ENCODE peak calls at places on chromosomes 13 and 19, in six cellular contexts. G is stomach; N is astrocyte; H is ovary; Y is naive thymus-derived CD4-positive, alpha-beta T cell; U is left ventricle myocardium inferior. C is an unnamed sample. For H3K9me3, the result is how much of the 10 kb centered on the place peaks cover.

GRCh38 chr13:97855570-97855970 is 97.9 kb upstream of the IPO5 start:
- DNase-seq in G (no peak), N (peak), H (no peak), Y (peak), U (no peak), C (no peak)

GRCh38 chr19:48405850-48406249 is 12.4 kb downstream of the GRIN2D start:
- DNase-seq in G (no peak), N (no peak), H (no peak), Y (no peak), U (no peak), C (no peak)

GRCh38 chr13:24362435-24362951 is 53.1 kb downstream of the C1QTNF9 start:
- DNase-seq in G (no peak), N (no peak), H (no peak), Y (no peak), U (no peak), C (no peak)

GRCh38 chr13:96575423-96576320 is 418.6 kb downstream of the OXGR1 start:
- DNase-seq in G (no peak), N (no peak), H (no peak), Y (no peak), U (no peak), C (no peak)

GRCh38 chr13:79869326-79869725 is 388.4 kb downstream of the NDFIP2 start:
- DNase-seq in G (no peak), N (peak), H (no peak), Y (no peak), U (no peak), C (no peak)

GRCh38 chr13:80341771-80342271 is 895 bp upstream of the SPRY2 start:
- DNase-seq in G (no peak), N (peak), H (peak), Y (no peak), U (peak), C (no peak)

GRCh38 chr13:53206455-53206854 is 177.8 kb downstream of the OLFM4 start:
- DNase-seq in G (no peak), N (no peak), H (no peak), Y (no peak), U (no peak), C (no peak)

GRCh38 chr13:102028846-102029245 is 373.0 kb downstream of the FGF14 start:
- DNase-seq in G (no peak), N (no peak), H (no peak), Y (no peak), U (no peak), C (no peak)

GRCh38 chr13:113065406-113066141 is 40.0 kb upstream of the F7 start:
- DNase-seq in G (no peak), N (peak), H (no peak), Y (no peak), U (no peak), C (no peak)

GRCh38 chr13:50353651-50354415 is 338.6 kb downstream of the KCNRG start:
- DNase-seq in G (no peak), N (peak), H (no peak), Y (no peak), U (no peak), C (no peak)

GRCh38 chr13:112911883-112912282 is 57.1 kb upstream of the MCF2L start:
- DNase-seq in G (no peak), N (no peak), H (no peak), Y (no peak), U (no peak), C (no peak)

DNA sequence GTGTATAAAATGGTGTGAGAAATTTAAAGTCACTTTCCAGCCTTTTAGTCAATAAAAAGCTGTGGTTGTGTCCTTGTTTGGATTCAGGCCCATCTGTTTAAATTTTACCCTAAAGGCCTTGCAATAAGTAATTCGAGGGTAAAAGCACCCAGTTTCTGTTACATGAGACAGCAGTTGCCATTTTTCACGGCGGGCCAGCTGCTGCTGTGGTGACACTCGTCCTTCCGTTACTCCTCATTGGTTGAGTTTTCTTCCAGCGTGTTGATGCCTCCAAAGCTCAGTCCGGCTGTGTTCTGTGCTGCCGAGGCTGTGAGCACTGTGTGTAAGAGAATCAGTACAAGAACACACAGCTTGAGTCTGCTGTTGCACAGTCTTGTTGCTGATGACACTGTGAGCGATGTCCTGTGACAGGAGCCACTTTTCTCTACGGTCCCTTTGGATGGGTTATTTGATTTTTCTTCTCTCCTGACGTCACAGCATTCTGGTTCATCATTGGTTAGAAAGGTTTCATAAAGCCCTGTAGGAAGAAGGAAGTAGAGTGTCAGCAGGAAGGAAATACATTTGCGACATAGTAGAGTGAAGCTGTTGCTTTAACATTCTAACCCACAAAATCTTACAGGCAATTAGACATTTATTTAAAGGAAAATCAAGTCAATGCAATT is 602.5 kb upstream of the ARGLU1 start:
- DNase-seq in G (no peak), N (no peak), H (no peak), Y (no peak), U (no peak), C (no peak)
- H3K4me3 ChIP-seq in G (no peak), N (no peak), H (no peak), Y (no peak), U (no peak), C (no peak)

DNA sequence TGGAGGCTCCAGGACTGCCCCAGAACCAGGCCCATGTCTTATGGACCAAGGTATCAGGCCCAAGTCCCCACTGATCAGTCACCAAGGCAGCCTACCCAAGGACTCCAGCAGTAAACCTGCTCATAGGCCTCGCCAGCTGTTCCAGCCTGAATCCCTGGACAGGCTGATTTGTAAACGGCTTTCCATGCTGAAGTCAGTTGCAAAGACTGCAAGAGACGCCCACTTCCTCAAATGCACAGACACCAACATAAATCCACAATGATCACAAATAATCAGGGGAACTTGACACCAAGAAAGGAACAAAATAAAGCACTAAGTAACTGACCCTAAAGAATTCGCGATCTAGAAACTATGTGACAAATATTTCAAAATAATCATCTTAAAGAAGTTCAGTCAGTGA is 75.2 kb downstream of the RXFP2 start:
- DNase-seq in G (no peak), N (no peak), H (no peak), Y (no peak), U (no peak), C (no peak)
- H3K27ac ChIP-seq in G (no peak), N (no peak), H (no peak), Y (no peak), U (no peak), C (no peak)

GRCh38 chr13:59368652-59369051 is 795.1 kb downstream of the DIAPH3 start:
- DNase-seq in G (no peak), N (no peak), H (no peak), Y (no peak), U (no peak), C (no peak)

GRCh38 chr13:59363950-59364349 is 799.8 kb downstream of the DIAPH3 start:
- DNase-seq in G (no peak), N (no peak), H (no peak), Y (no peak), U (no peak), C (no peak)

GRCh38 chr13:59371229-59371628 is 792.5 kb downstream of the DIAPH3 start:
- DNase-seq in G (no peak), N (no peak), H (no peak), Y (no peak), U (no peak), C (no peak)

GRCh38 chr13:59364508-59365187 is 799.1 kb downstream of the DIAPH3 start:
- DNase-seq in G (no peak), N (no peak), H (no peak), Y (no peak), U (no peak), C (no peak)

DNA sequence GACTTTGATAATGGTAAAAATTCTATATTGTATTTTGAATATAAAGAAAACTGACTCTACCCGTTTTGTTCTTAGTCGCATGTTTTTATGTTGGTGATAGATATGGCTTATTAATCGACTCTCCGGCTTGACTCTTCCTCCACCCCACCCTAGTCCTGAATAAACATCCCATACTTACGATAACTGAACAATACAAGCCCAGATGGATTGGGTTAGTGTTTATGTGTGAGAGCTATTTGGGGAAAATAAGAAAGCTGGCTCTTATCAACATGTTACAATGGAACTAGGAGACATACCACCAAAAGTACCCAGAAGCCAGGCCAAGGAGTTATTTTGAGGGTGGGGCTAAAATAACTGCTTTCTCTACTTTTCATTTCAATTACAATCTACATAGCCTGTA is 796.3 kb downstream of the DIAPH3 start:
- DNase-seq in G (no peak), N (no peak), H (no peak), Y (no peak), U (no peak), C (no peak)
- H3K9me3 ChIP-seq in G (under half), N (under half), H (under half), Y (under half), U (under half), C (under half)

GRCh38 chr19:1467228-1467511 is 11.8 kb downstream of the C19orf25 start:
- DNase-seq in G (no peak), N (no peak), H (no peak), Y (no peak), U (no peak), C (no peak)

GRCh38 chr19:1466461-1467227 is 12.4 kb downstream of the C19orf25 start:
- DNase-seq in G (no peak), N (no peak), H (peak), Y (no peak), U (no peak), C (no peak)

GRCh38 chr19:1468274-1469199 is 10.5 kb downstream of the C19orf25 start:
- DNase-seq in G (no peak), N (no peak), H (no peak), Y (no peak), U (no peak), C (no peak)

GRCh38 chr19:1466018-1466460 is 13.0 kb downstream of the C19orf25 start:
- DNase-seq in G (no peak), N (no peak), H (no peak), Y (no peak), U (no peak), C (no peak)

DNA sequence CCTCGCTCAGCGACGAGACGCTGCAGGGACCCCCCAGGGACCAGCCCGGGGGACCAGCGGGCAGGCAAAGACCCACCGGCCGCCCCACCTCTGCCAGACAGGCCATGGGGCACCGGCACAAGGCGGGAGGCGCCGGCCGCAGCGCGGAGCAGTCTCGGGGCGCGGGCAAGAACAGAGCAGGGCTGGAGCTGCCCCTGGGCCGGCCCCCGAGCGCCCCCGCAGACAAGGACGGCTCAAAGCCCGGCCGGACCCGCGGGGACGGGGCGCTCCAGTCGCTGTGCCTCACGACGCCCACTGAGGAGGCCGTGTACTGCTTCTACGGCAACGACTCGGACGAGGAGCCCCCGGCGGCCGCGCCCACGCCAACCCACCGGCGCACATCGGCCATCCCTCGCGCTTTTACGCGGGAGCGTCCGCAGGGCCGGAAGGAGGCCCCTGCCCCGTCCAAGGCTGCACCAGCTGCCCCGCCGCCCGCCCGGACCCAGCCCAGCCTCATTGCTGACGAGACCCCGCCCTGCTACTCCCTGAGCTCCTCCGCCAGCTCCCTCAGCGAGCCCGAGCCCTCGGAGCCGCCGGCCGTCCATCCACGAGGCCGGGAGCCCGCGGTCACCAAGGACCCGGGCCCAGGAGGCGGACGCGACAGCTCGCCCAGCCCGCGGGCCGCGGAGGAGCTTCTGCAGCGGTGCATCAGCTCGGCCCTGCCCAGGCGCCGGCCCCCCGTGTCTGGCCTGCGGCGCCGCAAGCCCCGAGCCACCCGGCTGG is 11.3 kb downstream of the C19orf25 start:
- DNase-seq in G (no peak), N (no peak), H (peak), Y (no peak), U (no peak), C (no peak)
- H3K4me3 ChIP-seq in G (no peak), N (no peak), H (no peak), Y (no peak), U (peak), C (no peak)

GRCh38 chr19:23776507-23777205 is 18.0 kb upstream of the ZNF681 start:
- DNase-seq in G (no peak), N (no peak), H (no peak), Y (no peak), U (no peak), C (no peak)
- H3K27ac ChIP-seq in G (no peak), N (no peak), H (no peak), Y (no peak), U (no peak), C (no peak)

DNA sequence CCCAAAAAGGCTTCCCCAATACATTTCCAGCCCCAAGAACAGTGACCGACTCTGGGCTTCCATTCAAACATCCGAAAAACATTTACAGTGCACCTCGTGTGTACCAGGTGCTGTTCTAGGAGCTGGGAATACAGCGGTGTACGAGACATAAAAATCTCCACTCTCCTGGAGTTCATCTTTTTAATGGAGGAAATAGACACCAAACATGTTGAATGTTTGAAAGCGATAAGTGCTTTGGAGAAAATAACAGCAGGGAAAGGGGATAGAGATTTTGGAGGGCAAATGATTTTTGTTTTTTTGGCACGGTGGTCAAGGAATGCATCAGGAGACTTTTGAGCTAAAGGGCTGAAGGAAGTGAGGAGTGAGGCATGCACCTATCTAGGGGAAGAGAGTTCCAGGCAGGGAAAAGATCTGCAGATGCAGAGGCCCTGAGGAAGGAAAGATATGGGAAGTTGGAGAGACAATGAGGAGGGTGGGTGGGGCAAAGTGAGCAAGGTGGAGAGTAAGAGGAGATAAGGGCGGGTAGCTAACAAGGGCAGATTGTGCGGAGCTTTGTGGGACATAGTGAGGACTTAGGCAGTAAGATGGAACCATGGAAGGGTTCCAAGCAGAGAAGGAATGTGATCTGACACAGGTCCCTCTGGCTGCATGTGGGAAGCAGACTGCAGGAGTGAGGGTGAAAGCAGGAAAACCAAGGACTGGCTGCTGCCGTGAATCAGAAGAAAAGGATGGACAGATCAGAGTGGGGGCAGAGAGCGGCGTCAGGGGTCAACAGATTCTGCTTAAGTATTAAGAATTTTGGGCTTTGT is 703 bp upstream of the FBL start:
- DNase-seq in G (no peak), N (no peak), H (no peak), Y (no peak), U (no peak), C (no peak)
- H3K9me3 ChIP-seq in G (under half), N (under half), H (under half), Y (under half), U (under half), C (under half)

C was measured in CD8-positive, alpha-beta T cell.